ENCODE peak calls at places on chromosomes 3 and 15, in eight cellular contexts. One of them, this sample, is unnamed.

GRCh38 chr3:112086857-112087524 is 802 bp downstream of the C3orf52 start:
- DNase-seq in HFF-Myc: no peak
- DNase-seq in upper lobe of right lung: no peak
- DNase-seq in glutamatergic neuron: no peak
- DNase-seq in neural crest cell: no peak
- DNase-seq in endothelial cell: no peak
- DNase-seq in OCI-LY7: no peak
- DNase-seq in nephron progenitor cell: peak; percentile 28
- DNase-seq in this sample: no peak

GRCh38 chr15:41873711-41874110 is 20.1 kb downstream of the SPTBN5 start:
- DNase-seq in HFF-Myc: no peak
- DNase-seq in upper lobe of right lung: no peak
- DNase-seq in glutamatergic neuron: no peak
- DNase-seq in neural crest cell: no peak
- DNase-seq in endothelial cell: no peak
- DNase-seq in OCI-LY7: no peak
- DNase-seq in nephron progenitor cell: no peak
- DNase-seq in this sample: no peak

GRCh38 chr3:48797626-48798025 is 50.0 kb downstream of the PRKAR2A start:
- DNase-seq in HFF-Myc: no peak
- DNase-seq in upper lobe of right lung: no peak
- DNase-seq in glutamatergic neuron: no peak
- DNase-seq in neural crest cell: no peak
- DNase-seq in endothelial cell: no peak
- DNase-seq in OCI-LY7: no peak
- DNase-seq in nephron progenitor cell: no peak
- DNase-seq in this sample: no peak

GRCh38 chr3:25421747-25422146 is 6.3 kb upstream of the RARB start:
- DNase-seq in HFF-Myc: no peak
- DNase-seq in upper lobe of right lung: no peak
- DNase-seq in glutamatergic neuron: no peak
- DNase-seq in neural crest cell: no peak
- DNase-seq in endothelial cell: no peak
- DNase-seq in OCI-LY7: no peak
- DNase-seq in nephron progenitor cell: no peak
- DNase-seq in this sample: no peak

GRCh38 chr15:53627279-53627678 is 132.2 kb downstream of the WDR72 start:
- DNase-seq in HFF-Myc: no peak
- DNase-seq in upper lobe of right lung: no peak
- DNase-seq in glutamatergic neuron: no peak
- DNase-seq in neural crest cell: no peak
- DNase-seq in endothelial cell: no peak
- DNase-seq in OCI-LY7: no peak
- DNase-seq in nephron progenitor cell: no peak
- DNase-seq in this sample: no peak

GRCh38 chr3:11556851-11557644 is 86.7 kb downstream of the VGLL4 start:
- DNase-seq in HFF-Myc: no peak
- DNase-seq in upper lobe of right lung: peak; percentile 45
- DNase-seq in glutamatergic neuron: peak; percentile 70
- DNase-seq in neural crest cell: no peak
- DNase-seq in endothelial cell: no peak
- DNase-seq in OCI-LY7: no peak
- DNase-seq in nephron progenitor cell: no peak
- DNase-seq in this sample: no peak

GRCh38 chr15:76366714-76367113 is 30.1 kb downstream of the ISL2 start:
- DNase-seq in HFF-Myc: no peak
- DNase-seq in upper lobe of right lung: no peak
- DNase-seq in glutamatergic neuron: no peak
- DNase-seq in neural crest cell: no peak
- DNase-seq in endothelial cell: no peak
- DNase-seq in OCI-LY7: no peak
- DNase-seq in nephron progenitor cell: no peak
- DNase-seq in this sample: no peak

GRCh38 chr3:77370413-77370812 is 330.5 kb downstream of the ROBO2 start:
- DNase-seq in HFF-Myc: peak; percentile 89
- DNase-seq in upper lobe of right lung: no peak
- DNase-seq in glutamatergic neuron: no peak
- DNase-seq in neural crest cell: no peak
- DNase-seq in endothelial cell: no peak
- DNase-seq in OCI-LY7: no peak
- DNase-seq in nephron progenitor cell: no peak
- DNase-seq in this sample: no peak

DNA sequence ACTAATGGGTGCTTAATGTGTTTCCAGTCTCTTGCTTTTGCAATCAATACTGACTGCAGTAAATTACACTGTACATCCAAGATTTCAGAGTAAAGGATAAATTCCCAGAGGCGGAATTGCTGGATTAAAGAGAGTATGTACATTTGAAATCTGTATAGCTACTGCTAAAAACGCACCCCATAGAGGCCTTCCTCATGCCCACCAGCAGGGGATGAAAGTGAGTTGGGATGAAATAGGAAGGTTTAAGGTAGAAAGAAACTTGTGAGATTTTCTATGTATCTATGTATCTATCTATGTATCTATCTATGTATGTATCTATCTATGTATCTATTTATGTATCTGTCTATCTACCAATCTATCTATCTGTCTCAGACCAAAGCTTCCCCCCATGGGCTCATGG is 28.4 kb downstream of the TMEM44 start:
- DNase-seq in HFF-Myc: no peak
- DNase-seq in upper lobe of right lung: no peak
- DNase-seq in glutamatergic neuron: no peak
- DNase-seq in neural crest cell: no peak
- DNase-seq in endothelial cell: no peak
- DNase-seq in OCI-LY7: no peak
- DNase-seq in nephron progenitor cell: no peak
- DNase-seq in this sample: no peak
- TF ChIP-seq CTCF in HFF-Myc: peak; percentile 54
- TF ChIP-seq CTCF in upper lobe of right lung: peak; percentile 39
- TF ChIP-seq CTCF in glutamatergic neuron: no peak
- TF ChIP-seq CTCF in neural crest cell: peak; percentile 47
- TF ChIP-seq CTCF in endothelial cell: no peak
- TF ChIP-seq CTCF in OCI-LY7: peak; percentile 61
- TF ChIP-seq CTCF in nephron progenitor cell: peak; percentile 28
- TF ChIP-seq CTCF in this sample: no peak

GRCh38 chr3:41893977-41894376 is 67.9 kb downstream of the ULK4 start:
- DNase-seq in HFF-Myc: peak; percentile 12
- DNase-seq in upper lobe of right lung: no peak
- DNase-seq in glutamatergic neuron: no peak
- DNase-seq in neural crest cell: no peak
- DNase-seq in endothelial cell: peak; percentile 9
- DNase-seq in OCI-LY7: peak; percentile 38
- DNase-seq in nephron progenitor cell: no peak
- DNase-seq in this sample: peak; percentile 23
- TF ChIP-seq CTCF in HFF-Myc: peak; percentile 33
- TF ChIP-seq CTCF in upper lobe of right lung: peak; percentile 62
- TF ChIP-seq CTCF in glutamatergic neuron: peak; percentile 48
- TF ChIP-seq CTCF in neural crest cell: peak; percentile 74
- TF ChIP-seq CTCF in endothelial cell: peak; percentile 36
- TF ChIP-seq CTCF in OCI-LY7: peak; percentile 88
- TF ChIP-seq CTCF in nephron progenitor cell: peak; percentile 35
- TF ChIP-seq CTCF in this sample: peak; percentile 28

GRCh38 chr3:151067158-151067557 is 18.3 kb upstream of the MED12L start:
- DNase-seq in HFF-Myc: no peak
- DNase-seq in upper lobe of right lung: no peak
- DNase-seq in glutamatergic neuron: no peak
- DNase-seq in neural crest cell: no peak
- DNase-seq in endothelial cell: no peak
- DNase-seq in OCI-LY7: peak; percentile 60
- DNase-seq in nephron progenitor cell: no peak
- DNase-seq in this sample: peak; percentile 18
- TF ChIP-seq CTCF in HFF-Myc: peak; percentile 31
- TF ChIP-seq CTCF in upper lobe of right lung: no peak
- TF ChIP-seq CTCF in glutamatergic neuron: no peak
- TF ChIP-seq CTCF in neural crest cell: no peak
- TF ChIP-seq CTCF in endothelial cell: no peak
- TF ChIP-seq CTCF in OCI-LY7: peak; percentile 78
- TF ChIP-seq CTCF in nephron progenitor cell: no peak
- TF ChIP-seq CTCF in this sample: no peak

DNA sequence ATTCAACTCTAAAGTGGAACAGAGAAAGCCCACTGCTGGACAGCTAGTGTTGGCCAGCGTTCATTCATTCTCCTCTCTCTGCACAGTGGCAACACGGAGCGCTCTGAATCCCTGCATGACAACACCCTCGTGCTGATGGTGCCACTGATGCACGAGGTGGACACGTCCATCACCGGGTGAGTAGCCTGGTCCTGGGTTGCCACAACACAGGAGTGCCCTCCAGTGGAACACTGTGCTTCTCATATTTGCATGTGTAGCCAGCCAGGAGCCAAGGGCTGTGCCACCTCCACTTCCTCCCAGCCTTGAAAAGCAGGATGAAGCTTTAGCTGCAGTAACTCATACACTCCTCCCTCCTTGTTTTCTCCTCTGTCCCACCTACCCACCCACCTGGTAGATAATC is 120.0 kb upstream of the CTDSPL start:
- DNase-seq in HFF-Myc: no peak
- DNase-seq in upper lobe of right lung: peak; percentile 81
- DNase-seq in glutamatergic neuron: no peak
- DNase-seq in neural crest cell: no peak
- DNase-seq in endothelial cell: peak; percentile 13
- DNase-seq in OCI-LY7: peak; percentile 7
- DNase-seq in nephron progenitor cell: no peak
- DNase-seq in this sample: no peak
- TF ChIP-seq CTCF in HFF-Myc: peak; percentile 31
- TF ChIP-seq CTCF in upper lobe of right lung: peak; percentile 52
- TF ChIP-seq CTCF in glutamatergic neuron: no peak
- TF ChIP-seq CTCF in neural crest cell: peak; percentile 33
- TF ChIP-seq CTCF in endothelial cell: no peak
- TF ChIP-seq CTCF in OCI-LY7: peak; percentile 34
- TF ChIP-seq CTCF in nephron progenitor cell: no peak
- TF ChIP-seq CTCF in this sample: no peak

This sample was measured in GM10248.